ENCODE peak calls at places on chromosomes 7 and 10, in six cellular contexts. N is AG04450, G is heart right ventricle, A is choroid plexus epithelial cell, F is body of pancreas, X is stomach. L is an unnamed sample.

GRCh38 chr10:4651404-4652037 is 174.5 kb upstream of the AKR1E2 start:
- DNase-seq in A (no peak), F (no peak), X (no peak), N (no peak), G (no peak), L (no peak)

GRCh38 chr10:107067843-107068242 is 96.7 kb downstream of the SORCS1 start:
- DNase-seq in X (no peak), A (no peak), N (no peak), F (no peak), G (no peak), L (no peak)

GRCh38 chr7:152615052-152615741 is 60.7 kb downstream of the XRCC2 start:
- DNase-seq in X (peak), G (no peak), N (no peak), F (no peak), A (peak), L (peak)

GRCh38 chr7:88306590-88307048 is at the start of gene STEAP4:
- DNase-seq in A (peak), X (peak), F (peak), G (peak), N (no peak), L (peak)

GRCh38 chr7:106075937-106076336 is 36.2 kb downstream of the SYPL1 start:
- DNase-seq in G (no peak), X (no peak), N (no peak), A (no peak), F (no peak), L (no peak)

GRCh38 chr10:97542169-97543024 is 30.2 kb upstream of the ANKRD2 start:
- DNase-seq in A (peak), G (peak), X (peak), F (peak), N (peak), L (peak)

GRCh38 chr7:24659505-24659904 is 86.3 kb downstream of the PALS2 start:
- DNase-seq in X (no peak), N (no peak), F (no peak), G (no peak), A (no peak), L (no peak)

GRCh38 chr10:78302989-78303854 is 269.6 kb downstream of the RPS24 start:
- DNase-seq in N (peak), G (peak), X (peak), F (peak), A (peak), L (peak)

GRCh38 chr7:148882668-148883232 is 1.3 kb downstream of the EZH2 start:
- DNase-seq in N (no peak), G (no peak), A (no peak), F (no peak), X (no peak), L (no peak)

GRCh38 chr7:133050200-133050995 is 31.5 kb downstream of the CHCHD3 start:
- DNase-seq in N (no peak), A (no peak), X (no peak), F (no peak), G (no peak), L (no peak)

GRCh38 chr10:34495938-34496337 is 319.2 kb downstream of the PARD3 start:
- DNase-seq in A (peak), F (peak), N (no peak), G (no peak), X (no peak), L (no peak)

GRCh38 chr10:122373713-122374112 is 795 bp upstream of the PLEKHA1 start:
- DNase-seq in F (peak), G (no peak), X (no peak), A (peak), N (no peak), L (peak)

GRCh38 chr7:23942032-23942431 is 232.0 kb downstream of the STK31 start:
- DNase-seq in X (no peak), A (no peak), G (no peak), N (no peak), F (no peak), L (no peak)

GRCh38 chr7:5997210-5997808 is 11.5 kb downstream of the PMS2 start:
- DNase-seq in X (peak), N (peak), G (peak), A (peak), F (peak), L (peak)

GRCh38 chr7:112150823-112151641 is 55.2 kb downstream of the DOCK4 start:
- DNase-seq in X (no peak), F (no peak), A (peak), G (no peak), N (no peak), L (no peak)

GRCh38 chr10:5523796-5524574 is 776 bp upstream of the CALML3 start:
- DNase-seq in G (no peak), N (no peak), A (no peak), X (peak), F (no peak), L (no peak)

GRCh38 chr7:21850531-21851285 is 95.0 kb downstream of the CDCA7L start:
- DNase-seq in N (no peak), F (no peak), X (no peak), G (no peak), A (peak), L (no peak)

GRCh38 chr10:127392351-127393235 is 156.5 kb upstream of the NPS start:
- DNase-seq in N (no peak), G (no peak), X (no peak), F (no peak), A (peak), L (no peak)

GRCh38 chr7:24475573-24475972 is 97.7 kb upstream of the PALS2 start:
- DNase-seq in F (no peak), A (no peak), N (no peak), G (no peak), X (no peak), L (peak)

GRCh38 chr10:86261933-86262665 is 104.5 kb downstream of the GRID1 start:
- DNase-seq in F (peak), X (peak), A (peak), G (no peak), N (no peak), L (peak)

GRCh38 chr7:82141427-82141826 is 302.1 kb downstream of the CACNA2D1 start:
- DNase-seq in N (no peak), G (no peak), A (peak), X (no peak), F (no peak), L (no peak)

GRCh38 chr10:63261496-63261895 is 128.4 kb downstream of the NRBF2 start:
- DNase-seq in G (no peak), F (no peak), X (no peak), N (no peak), A (no peak), L (no peak)

GRCh38 chr10:20958225-20958624 is 61.1 kb upstream of the NEBL start:
- DNase-seq in G (no peak), A (no peak), X (no peak), F (no peak), N (no peak), L (no peak)

GRCh38 chr7:16668049-16668858 is 22.3 kb downstream of the BZW2 start:
- DNase-seq in N (peak), A (peak), G (peak), F (peak), X (peak), L (peak)

GRCh38 chr7:135186841-135187253 is 16.3 kb upstream of the CYREN start:
- DNase-seq in N (no peak), X (peak), G (no peak), A (no peak), F (peak), L (no peak)

GRCh38 chr7:108076141-108076540 is 54.0 kb downstream of the LAMB4 start:
- DNase-seq in F (no peak), N (no peak), A (no peak), G (no peak), X (no peak), L (no peak)

GRCh38 chr10:75904499-75905283 is 473.3 kb downstream of the LRMDA start:
- DNase-seq in N (no peak), A (no peak), F (peak), G (no peak), X (peak), L (no peak)

GRCh38 chr10:62852961-62853702 is 37.0 kb upstream of the EGR2 start:
- DNase-seq in A (no peak), G (no peak), X (no peak), F (no peak), N (no peak), L (no peak)

GRCh38 chr7:34759477-34760125 is 101.6 kb downstream of the NPSR1 start:
- DNase-seq in A (peak), G (no peak), N (no peak), F (no peak), X (no peak), L (no peak)

GRCh38 chr10:110912374-110912773 is 6.6 kb downstream of the BBIP1 start:
- DNase-seq in X (no peak), A (peak), F (no peak), N (peak), G (no peak), L (no peak)

GRCh38 chr7:70040971-70041766 is 442.9 kb downstream of the AUTS2 start:
- DNase-seq in A (peak), F (no peak), G (no peak), N (no peak), X (no peak), L (no peak)

GRCh38 chr7:2018786-2019692 is 213.7 kb downstream of the MAD1L1 start:
- DNase-seq in N (peak), F (no peak), G (no peak), X (no peak), A (peak), L (no peak)

GRCh38 chr7:26006421-26006820 is 145.6 kb upstream of the NFE2L3 start:
- DNase-seq in F (peak), X (no peak), N (no peak), A (no peak), G (no peak), L (no peak)

GRCh38 chr7:96426027-96426426 is 104.1 kb upstream of the SLC25A13 start:
- DNase-seq in G (no peak), N (no peak), F (no peak), A (peak), X (no peak), L (no peak)

GRCh38 chr7:4613855-4614548 is 68.1 kb upstream of the FOXK1 start:
- DNase-seq in N (peak), F (no peak), G (no peak), X (no peak), A (peak), L (no peak)

GRCh38 chr7:68688416-68689086 is 909.7 kb upstream of the AUTS2 start:
- DNase-seq in N (no peak), G (no peak), A (no peak), F (no peak), X (no peak), L (peak)

GRCh38 chr7:143345428-143345900 is 17.0 kb downstream of the FAM131B start:
- DNase-seq in N (no peak), X (peak), G (no peak), A (peak), F (peak), L (peak)

DNA sequence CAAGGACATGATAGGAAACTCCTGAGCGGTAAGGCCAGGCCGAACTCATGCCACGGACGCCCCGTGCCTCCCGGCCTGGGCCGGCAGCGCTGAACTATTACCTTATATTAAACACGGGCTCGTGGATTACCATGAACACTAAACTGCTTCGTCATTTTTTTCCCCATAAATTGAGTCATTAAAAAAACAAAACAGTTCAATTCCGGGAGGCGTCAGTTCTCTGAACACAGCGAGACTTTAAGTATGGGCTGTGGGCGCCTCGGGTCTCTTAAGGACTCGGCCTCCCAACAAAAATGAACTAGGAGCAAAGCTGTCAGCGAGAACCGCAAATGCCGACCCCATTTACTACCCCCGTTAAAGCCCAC is 519 bp downstream of the PITRM1 start:
- DNase-seq in F (no peak), N (peak), A (peak), X (no peak), G (no peak), L (peak)
- H3K4me3 ChIP-seq in F (peak), N (peak), A (peak), X (peak), G (peak), L (peak)

DNA sequence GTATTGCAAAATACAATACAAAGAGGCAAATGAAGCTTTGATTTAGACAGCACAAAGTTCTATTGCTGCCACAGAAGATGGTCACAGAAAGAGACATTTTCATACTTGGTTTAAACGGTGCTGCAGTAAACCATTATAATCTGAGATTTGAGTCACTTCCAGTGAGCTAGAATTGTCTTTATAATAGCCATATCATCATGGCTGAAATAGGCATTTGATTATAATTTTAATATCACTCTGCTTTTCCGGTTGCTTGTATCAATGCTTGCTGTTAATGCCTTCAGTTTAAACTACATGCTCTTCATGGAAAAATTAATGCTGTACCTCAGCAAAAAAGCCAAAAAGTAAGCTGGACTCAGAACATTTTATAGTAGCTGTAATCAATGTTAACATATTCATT is 48.5 kb downstream of the CPEB3 start:
- DNase-seq in G (no peak), F (no peak), X (no peak), N (no peak), A (no peak), L (no peak)
- H3K4me3 ChIP-seq in G (peak), F (no peak), X (no peak), N (no peak), A (no peak), L (no peak)

GRCh38 chr10:79402951-79403350 is 42.5 kb downstream of the ZCCHC24 start:
- DNase-seq in F (no peak), G (no peak), N (no peak), X (peak), A (peak), L (peak)
- H3K4me3 ChIP-seq in F (no peak), G (no peak), N (no peak), X (peak), A (no peak), L (no peak)

DNA sequence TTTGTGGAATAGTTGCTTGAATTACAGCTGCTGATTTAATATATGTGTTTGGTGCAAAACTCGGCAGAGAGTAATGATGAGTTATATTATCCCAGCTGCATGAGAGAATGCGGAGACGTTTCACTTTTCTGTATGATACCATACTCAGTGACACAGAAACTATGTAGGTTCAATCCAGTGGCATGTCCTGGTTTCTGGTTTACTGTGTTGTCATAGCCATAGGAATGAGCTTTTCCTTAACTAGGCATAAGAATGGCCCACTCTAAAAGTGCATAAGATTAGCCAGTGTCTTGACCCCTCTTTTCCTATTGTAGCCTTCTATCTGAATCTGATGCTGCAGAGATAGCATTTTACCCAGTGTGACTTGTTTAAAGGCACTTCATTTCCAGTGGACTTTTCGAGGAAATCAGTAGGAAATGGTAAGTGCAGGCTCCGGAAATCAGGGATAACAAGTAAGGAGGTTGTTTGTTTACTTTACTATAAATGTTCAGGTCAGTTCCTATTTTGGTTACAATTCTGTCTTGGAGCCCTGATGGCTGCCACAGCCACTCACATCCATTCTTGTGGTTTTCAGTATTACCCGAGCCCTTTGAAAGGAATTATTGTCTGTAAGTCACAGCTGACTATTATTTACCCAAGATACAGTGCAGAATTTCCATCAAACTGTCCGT is 70.6 kb downstream of the SEMA3A start:
- DNase-seq in N (no peak), F (no peak), X (no peak), G (no peak), A (peak), L (no peak)
- H3K4me3 ChIP-seq in N (peak), F (no peak), X (no peak), G (no peak), A (peak), L (no peak)

GRCh38 chr10:128897414-128897928 is 569.6 kb upstream of the MGMT start:
- DNase-seq in N (no peak), F (no peak), X (no peak), A (no peak), G (no peak), L (peak)

GRCh38 chr10:128898133-128898915 is 568.7 kb upstream of the MGMT start:
- DNase-seq in A (no peak), G (no peak), X (no peak), N (no peak), F (no peak), L (peak)

GRCh38 chr10:128902031-128902710 is 564.9 kb upstream of the MGMT start:
- DNase-seq in X (no peak), G (no peak), F (no peak), A (no peak), N (no peak), L (no peak)

GRCh38 chr10:128898916-128899195 is 568.2 kb upstream of the MGMT start:
- DNase-seq in A (no peak), N (no peak), F (no peak), X (no peak), G (no peak), L (no peak)

GRCh38 chr10:128900456-128900855 is 566.6 kb upstream of the MGMT start:
- DNase-seq in F (no peak), N (no peak), A (no peak), G (no peak), X (no peak), L (no peak)
- H3K4me3 ChIP-seq in F (no peak), N (no peak), A (no peak), G (no peak), X (no peak), L (no peak)

GRCh38 chr7:18508441-18509427 is 13.2 kb downstream of the HDAC9 start:
- DNase-seq in N (peak), A (peak), F (no peak), G (peak), X (no peak), L (no peak)
- H3K4me3 ChIP-seq in N (peak), A (peak), F (no peak), G (peak), X (no peak), L (no peak)

GRCh38 chr7:101137651-101138148 is 10.8 kb downstream of the SERPINE1 start:
- DNase-seq in G (no peak), F (no peak), N (no peak), A (no peak), X (no peak), L (no peak)
- H3K4me3 ChIP-seq in G (no peak), F (no peak), N (no peak), A (no peak), X (no peak), L (no peak)

GRCh38 chr10:100637785-100638184 is 102.0 kb downstream of the HIF1AN start:
- DNase-seq in F (no peak), G (no peak), X (no peak), N (no peak), A (peak), L (no peak)
- H3K4me3 ChIP-seq in F (no peak), G (no peak), X (no peak), N (no peak), A (no peak), L (no peak)

L was measured in thyroid gland.